ENCODE peak calls at places on chromosome 5, in ten cellular contexts. One of them, this sample, is unnamed.

GRCh38 chr5:157137691-157138090 is 5.0 kb downstream of the MED7 start:
- DNase-seq in effector memory CD8-positive, alpha-beta T cell: no peak
- DNase-seq in activated naive CD8-positive, alpha-beta T cell treated with anti-CD3 and anti-CD28 coated beads, Interleukin-2, amount 50 U/mL, for 24 hours: no peak
- DNase-seq in GM04503: no peak
- DNase-seq in osteocyte: no peak
- DNase-seq in GM13977: no peak
- DNase-seq in Caki2: no peak
- DNase-seq in fibroblast of lung: no peak
- DNase-seq in T-helper 22 cell: no peak
- DNase-seq in heart right ventricle: no peak
- DNase-seq in this sample: no peak

GRCh38 chr5:132506094-132506692 is 15.6 kb upstream of the IRF1 start:
- DNase-seq in GM13977: peak
- DNase-seq in fibroblast of lung: peak
- DNase-seq in GM04503: peak
- DNase-seq in heart right ventricle: no peak
- DNase-seq in osteocyte: peak
- DNase-seq in T-helper 22 cell: no peak
- DNase-seq in Caki2: no peak
- DNase-seq in activated naive CD8-positive, alpha-beta T cell treated with anti-CD3 and anti-CD28 coated beads, Interleukin-2, amount 50 U/mL, for 24 hours: no peak
- DNase-seq in effector memory CD8-positive, alpha-beta T cell: no peak
- DNase-seq in this sample: no peak

GRCh38 chr5:34452170-34452828 is 203.8 kb upstream of the RAI14 start:
- DNase-seq in GM13977: no peak
- DNase-seq in osteocyte: no peak
- DNase-seq in Caki2: no peak
- DNase-seq in GM04503: no peak
- DNase-seq in T-helper 22 cell: no peak
- DNase-seq in fibroblast of lung: peak
- DNase-seq in effector memory CD8-positive, alpha-beta T cell: no peak
- DNase-seq in activated naive CD8-positive, alpha-beta T cell treated with anti-CD3 and anti-CD28 coated beads, Interleukin-2, amount 50 U/mL, for 24 hours: no peak
- DNase-seq in heart right ventricle: no peak
- DNase-seq in this sample: no peak

GRCh38 chr5:53167836-53168235 is 58.3 kb upstream of the MOCS2 start:
- DNase-seq in fibroblast of lung: peak
- DNase-seq in osteocyte: no peak
- DNase-seq in GM13977: no peak
- DNase-seq in heart right ventricle: peak
- DNase-seq in GM04503: no peak
- DNase-seq in activated naive CD8-positive, alpha-beta T cell treated with anti-CD3 and anti-CD28 coated beads, Interleukin-2, amount 50 U/mL, for 24 hours: no peak
- DNase-seq in T-helper 22 cell: no peak
- DNase-seq in Caki2: no peak
- DNase-seq in effector memory CD8-positive, alpha-beta T cell: no peak
- DNase-seq in this sample: no peak

GRCh38 chr5:180636016-180636402 is 13.4 kb downstream of the FLT4 start:
- DNase-seq in activated naive CD8-positive, alpha-beta T cell treated with anti-CD3 and anti-CD28 coated beads, Interleukin-2, amount 50 U/mL, for 24 hours: no peak
- DNase-seq in fibroblast of lung: no peak
- DNase-seq in Caki2: no peak
- DNase-seq in GM04503: no peak
- DNase-seq in GM13977: no peak
- DNase-seq in effector memory CD8-positive, alpha-beta T cell: no peak
- DNase-seq in heart right ventricle: no peak
- DNase-seq in T-helper 22 cell: no peak
- DNase-seq in osteocyte: no peak
- DNase-seq in this sample: no peak

GRCh38 chr5:81755320-81755719 is 4.4 kb upstream of the SSBP2 start:
- DNase-seq in osteocyte: no peak
- DNase-seq in T-helper 22 cell: no peak
- DNase-seq in activated naive CD8-positive, alpha-beta T cell treated with anti-CD3 and anti-CD28 coated beads, Interleukin-2, amount 50 U/mL, for 24 hours: no peak
- DNase-seq in GM04503: peak
- DNase-seq in Caki2: peak
- DNase-seq in effector memory CD8-positive, alpha-beta T cell: no peak
- DNase-seq in GM13977: no peak
- DNase-seq in heart right ventricle: no peak
- DNase-seq in fibroblast of lung: peak
- DNase-seq in this sample: no peak

GRCh38 chr5:102623295-102623694 is 124.5 kb upstream of the SLCO6A1 start:
- DNase-seq in Caki2: no peak
- DNase-seq in activated naive CD8-positive, alpha-beta T cell treated with anti-CD3 and anti-CD28 coated beads, Interleukin-2, amount 50 U/mL, for 24 hours: no peak
- DNase-seq in effector memory CD8-positive, alpha-beta T cell: no peak
- DNase-seq in T-helper 22 cell: no peak
- DNase-seq in GM13977: no peak
- DNase-seq in heart right ventricle: no peak
- DNase-seq in osteocyte: no peak
- DNase-seq in fibroblast of lung: no peak
- DNase-seq in GM04503: no peak
- DNase-seq in this sample: no peak

GRCh38 chr5:20145240-20145639 is 157.2 kb upstream of the CDH18 start:
- DNase-seq in fibroblast of lung: no peak
- DNase-seq in heart right ventricle: no peak
- DNase-seq in GM13977: no peak
- DNase-seq in GM04503: no peak
- DNase-seq in T-helper 22 cell: no peak
- DNase-seq in Caki2: no peak
- DNase-seq in effector memory CD8-positive, alpha-beta T cell: no peak
- DNase-seq in osteocyte: no peak
- DNase-seq in activated naive CD8-positive, alpha-beta T cell treated with anti-CD3 and anti-CD28 coated beads, Interleukin-2, amount 50 U/mL, for 24 hours: no peak
- DNase-seq in this sample: no peak

GRCh38 chr5:105504-106080 is 13.6 kb downstream of the PLEKHG4B start:
- DNase-seq in T-helper 22 cell: no peak
- DNase-seq in heart right ventricle: no peak
- DNase-seq in GM13977: no peak
- DNase-seq in osteocyte: no peak
- DNase-seq in activated naive CD8-positive, alpha-beta T cell treated with anti-CD3 and anti-CD28 coated beads, Interleukin-2, amount 50 U/mL, for 24 hours: no peak
- DNase-seq in GM04503: no peak
- DNase-seq in Caki2: no peak
- DNase-seq in effector memory CD8-positive, alpha-beta T cell: no peak
- DNase-seq in fibroblast of lung: no peak
- DNase-seq in this sample: peak

GRCh38 chr5:73706963-73707362 is 81.0 kb downstream of the ARHGEF28 start:
- DNase-seq in T-helper 22 cell: no peak
- DNase-seq in GM13977: no peak
- DNase-seq in heart right ventricle: no peak
- DNase-seq in fibroblast of lung: peak
- DNase-seq in effector memory CD8-positive, alpha-beta T cell: no peak
- DNase-seq in activated naive CD8-positive, alpha-beta T cell treated with anti-CD3 and anti-CD28 coated beads, Interleukin-2, amount 50 U/mL, for 24 hours: no peak
- DNase-seq in GM04503: no peak
- DNase-seq in Caki2: no peak
- DNase-seq in osteocyte: no peak
- DNase-seq in this sample: no peak

GRCh38 chr5:54259090-54259489 is 51.3 kb downstream of the ARL15 start:
- DNase-seq in effector memory CD8-positive, alpha-beta T cell: no peak
- DNase-seq in fibroblast of lung: peak
- DNase-seq in T-helper 22 cell: no peak
- DNase-seq in Caki2: no peak
- DNase-seq in activated naive CD8-positive, alpha-beta T cell treated with anti-CD3 and anti-CD28 coated beads, Interleukin-2, amount 50 U/mL, for 24 hours: no peak
- DNase-seq in GM04503: no peak
- DNase-seq in GM13977: no peak
- DNase-seq in heart right ventricle: no peak
- DNase-seq in osteocyte: no peak
- DNase-seq in this sample: no peak

GRCh38 chr5:128920345-128921215 is 44.7 kb upstream of the SLC27A6 start:
- DNase-seq in fibroblast of lung: peak
- DNase-seq in heart right ventricle: no peak
- DNase-seq in osteocyte: no peak
- DNase-seq in GM04503: no peak
- DNase-seq in GM13977: no peak
- DNase-seq in T-helper 22 cell: no peak
- DNase-seq in Caki2: no peak
- DNase-seq in activated naive CD8-positive, alpha-beta T cell treated with anti-CD3 and anti-CD28 coated beads, Interleukin-2, amount 50 U/mL, for 24 hours: no peak
- DNase-seq in effector memory CD8-positive, alpha-beta T cell: no peak
- DNase-seq in this sample: no peak

GRCh38 chr5:1642221-1642620 is 118.5 kb upstream of the LPCAT1 start:
- DNase-seq in GM04503: no peak
- DNase-seq in T-helper 22 cell: no peak
- DNase-seq in fibroblast of lung: no peak
- DNase-seq in GM13977: no peak
- DNase-seq in osteocyte: no peak
- DNase-seq in effector memory CD8-positive, alpha-beta T cell: no peak
- DNase-seq in heart right ventricle: no peak
- DNase-seq in Caki2: no peak
- DNase-seq in activated naive CD8-positive, alpha-beta T cell treated with anti-CD3 and anti-CD28 coated beads, Interleukin-2, amount 50 U/mL, for 24 hours: no peak
- DNase-seq in this sample: no peak